ENCODE peak calls at places on chromosomes 6 and 20, in seven cellular contexts. Z is nephron progenitor cell, Y is MM.1S, Q is ACHN, X is head of caudate nucleus, U is HFF-Myc, R is HuH-7. S is an unnamed sample.
A peak's percentile ranks its signal among the peaks of the same experiment; 100 is the strongest.

GRCh38 chr6:44000164-44000842 is 126.9 kb downstream of the MRPL14 start:
- DNase-seq in Z (no peak), R (no peak), Q (no peak), U (no peak), X (no peak), Y (no peak), S (no peak)

GRCh38 chr6:158793432-158793831 is 25.7 kb downstream of the EZR start:
- DNase-seq in Y (peak; percentile 15), Q (peak; percentile 48), U (no peak), X (no peak), R (peak; percentile 64), Z (no peak), S (no peak)

GRCh38 chr6:43983632-43984031 is 143.6 kb downstream of the MRPL14 start:
- DNase-seq in U (no peak), Q (no peak), Y (no peak), Z (no peak), R (no peak), X (no peak), S (no peak)

GRCh38 chr6:5175195-5175594 is 85.6 kb downstream of the LYRM4 start:
- DNase-seq in Z (peak; percentile 47), Q (peak; percentile 19), Y (no peak), X (peak; percentile 56), U (no peak), R (peak; percentile 20), S (no peak)

GRCh38 chr6:166786704-166787293 is 159.7 kb upstream of the RPS6KA2 start:
- DNase-seq in U (peak; percentile 44), Z (no peak), Q (peak; percentile 69), Y (peak; percentile 48), R (peak; percentile 76), X (peak; percentile 57), S (no peak)

GRCh38 chr6:39934060-39934757 is at the start of gene MOCS1:
- DNase-seq in Q (peak; percentile 70), X (peak; percentile 94), Y (peak; percentile 52), Z (peak; percentile 84), U (no peak), R (peak; percentile 79), S (no peak)

GRCh38 chr20:46267108-46267820 is 41.0 kb downstream of the CDH22 start:
- DNase-seq in Z (no peak), Q (no peak), R (no peak), X (no peak), U (no peak), Y (no peak), S (no peak)

GRCh38 chr20:8757146-8757545 is 311.7 kb upstream of the PLCB4 start:
- DNase-seq in U (peak; percentile 82), Z (no peak), R (no peak), Q (peak; percentile 65), X (no peak), Y (peak; percentile 81), S (no peak)

GRCh38 chr6:129345890-129346289 is 364.1 kb downstream of the ARHGAP18 start:
- DNase-seq in Q (no peak), Z (no peak), X (no peak), Y (no peak), U (peak; percentile 12), R (no peak), S (no peak)

GRCh38 chr6:27839303-27840081 is 72.7 kb downstream of the OR2B2 start:
- DNase-seq in U (peak; percentile 70), Y (peak; percentile 36), R (no peak), Z (no peak), Q (peak; percentile 84), X (peak; percentile 17), S (no peak)

GRCh38 chr6:25010917-25011625 is 75.3 kb upstream of the RIPOR2 start:
- DNase-seq in Z (no peak), Q (no peak), X (no peak), R (no peak), Y (no peak), U (no peak), S (no peak)

GRCh38 chr20:23434521-23435313 is 4.8 kb upstream of the CSTL1 start:
- DNase-seq in Y (no peak), R (no peak), X (no peak), Q (no peak), U (no peak), Z (no peak), S (no peak)

GRCh38 chr6:81901589-81901988 is 149.1 kb upstream of the TENT5A start:
- DNase-seq in Q (no peak), R (no peak), X (no peak), U (no peak), Z (no peak), Y (no peak), S (no peak)

GRCh38 chr6:37262446-37263026 is 4.6 kb upstream of the TMEM217 start:
- DNase-seq in X (no peak), R (no peak), Y (no peak), U (no peak), Z (no peak), Q (no peak), S (no peak)

GRCh38 chr6:30641048-30641447 is 5.9 kb upstream of the C6orf136 start:
- DNase-seq in Q (no peak), U (no peak), Z (no peak), X (no peak), Y (no peak), R (no peak), S (no peak)

GRCh38 chr6:73893696-73894095 is 197.7 kb downstream of the CD109 start:
- DNase-seq in R (no peak), Q (no peak), U (no peak), Y (no peak), Z (no peak), X (no peak), S (no peak)

GRCh38 chr6:96195272-96195671 is 179.5 kb downstream of the FUT9 start:
- DNase-seq in X (no peak), R (no peak), U (no peak), Z (no peak), Y (no peak), Q (no peak), S (no peak)

GRCh38 chr6:130583268-130583667 is 217.5 kb downstream of the TMEM200A start:
- DNase-seq in Y (no peak), Z (no peak), R (no peak), U (no peak), Q (no peak), X (no peak), S (no peak)

GRCh38 chr20:64233725-64234124 is 21.8 kb upstream of the PCMTD2 start:
- DNase-seq in Z (no peak), Y (no peak), R (no peak), U (no peak), X (peak; percentile 56), Q (no peak), S (no peak)

GRCh38 chr6:138321934-138322333 is 55.8 kb upstream of the SMIM28 start:
- DNase-seq in Y (no peak), U (no peak), Q (no peak), Z (no peak), R (no peak), X (no peak), S (no peak)

GRCh38 chr20:41052742-41053419 is 24.3 kb downstream of the TOP1 start:
- DNase-seq in Z (no peak), R (no peak), X (no peak), U (no peak), Y (no peak), Q (no peak), S (no peak)

GRCh38 chr20:51869002-51869401 is 66.7 kb upstream of the SALL4 start:
- DNase-seq in X (no peak), U (no peak), Q (no peak), Y (no peak), Z (no peak), R (no peak), S (no peak)

GRCh38 chr6:136994782-136995181 is 50.0 kb downstream of the IL20RA start:
- DNase-seq in Z (no peak), X (no peak), R (peak; percentile 64), Q (no peak), U (no peak), Y (no peak), S (no peak)

GRCh38 chr6:91613481-91613880 is 1026.6 kb upstream of the MAP3K7 start:
- DNase-seq in U (no peak), X (no peak), Q (no peak), Y (no peak), Z (no peak), R (no peak), S (no peak)

GRCh38 chr6:107932580-107932979 is 25.4 kb downstream of the SEC63 start:
- DNase-seq in U (no peak), Q (no peak), R (no peak), X (no peak), Y (no peak), Z (no peak), S (no peak)

GRCh38 chr6:161228911-161229591 is 44.8 kb downstream of the AGPAT4 start:
- DNase-seq in R (no peak), Z (no peak), Y (no peak), U (peak; percentile 61), X (peak; percentile 64), Q (peak; percentile 74), S (peak; percentile 31)

GRCh38 chr20:61218886-61219480 is 33.1 kb upstream of the CDH4 start:
- DNase-seq in Y (no peak), U (peak; percentile 39), Z (no peak), Q (no peak), X (no peak), R (no peak), S (no peak)

GRCh38 chr6:61711849-61712248 is 574.2 kb downstream of the KHDRBS2 start:
- DNase-seq in R (no peak), U (no peak), Q (peak; percentile 2), Y (peak; percentile 71), X (peak; percentile 2), Z (peak; percentile 1), S (no peak)

GRCh38 chr20:31605902-31606677 is 1.0 kb downstream of the ID1 start:
- DNase-seq in U (no peak), X (peak; percentile 15), R (no peak), Y (no peak), Z (peak; percentile 45), Q (no peak), S (no peak)

GRCh38 chr6:46327769-46328168 is 157.0 kb upstream of the ENPP5 start:
- DNase-seq in Y (no peak), R (no peak), Q (no peak), U (no peak), X (no peak), Z (no peak), S (no peak)

GRCh38 chr20:31661625-31662371 is 24.1 kb downstream of the COX4I2 start:
- DNase-seq in Z (peak; percentile 83), R (peak; percentile 91), U (no peak), X (peak; percentile 89), Y (peak; percentile 73), Q (peak; percentile 77), S (no peak)

GRCh38 chr6:151254451-151255081 is 14.8 kb downstream of the AKAP12 start:
- DNase-seq in Q (peak; percentile 54), U (no peak), R (no peak), Y (no peak), Z (no peak), X (no peak), S (no peak)

GRCh38 chr6:136511921-136512320 is 38.3 kb downstream of the MAP7 start:
- DNase-seq in R (no peak), U (no peak), X (no peak), Z (no peak), Y (no peak), Q (no peak), S (no peak)

S was measured in brain pericyte.